ENCODE peak calls at places on chromosome X, in nine cellular contexts. C is prostate gland, R is SK-N-SH, U is GM12892, L is transverse colon, D is suprapubic skin, V is sigmoid colon, A is endothelial cell of umbilical vein, Q is HCT116. K is an unnamed sample.

GRCh38 chrX:39755152-39756032 is 342.4 kb downstream of the BCOR start:
- DNase-seq in A (peak; percentile 92), C (peak; percentile 85), D (peak; percentile 88), R (peak; percentile 50), L (peak; percentile 83), U (no peak), Q (peak; percentile 85), V (peak; percentile 96), K (no peak)

GRCh38 chrX:98490670-98491069 is 1607.0 kb downstream of the RPA4 start:
- DNase-seq in R (no peak), C (no peak), L (no peak), A (no peak), V (no peak), U (no peak), D (no peak), Q (no peak), K (no peak)

GRCh38 chrX:54721424-54721823 is 76.6 kb downstream of the ITIH6 start:
- DNase-seq in C (no peak), A (no peak), R (no peak), L (no peak), U (no peak), Q (peak; percentile 38), V (no peak), D (no peak), K (no peak)

GRCh38 chrX:29952016-29952415 is 263.3 kb upstream of the MAGEB2 start:
- DNase-seq in C (no peak), Q (no peak), L (no peak), A (no peak), U (no peak), D (no peak), R (no peak), V (no peak), K (no peak)

GRCh38 chrX:19886888-19887531 is 390 bp downstream of the SH3KBP1 start:
- DNase-seq in Q (no peak), L (peak; percentile 20), U (no peak), A (no peak), D (peak; percentile 68), R (peak; percentile 67), C (no peak), V (no peak), K (peak; percentile 87)

GRCh38 chrX:86195343-86195742 is 47.1 kb downstream of the DACH2 start:
- DNase-seq in L (no peak), A (no peak), V (no peak), U (no peak), R (no peak), Q (no peak), C (no peak), D (no peak), K (no peak)

GRCh38 chrX:128975716-128976115 is 547.6 kb downstream of the SMARCA1 start:
- DNase-seq in R (peak; percentile 41), U (no peak), A (peak; percentile 3), D (no peak), Q (no peak), V (no peak), L (peak; percentile 39), C (peak; percentile 5), K (no peak)

GRCh38 chrX:15930585-15930984 is 76.0 kb upstream of the AP1S2 start:
- DNase-seq in D (no peak), L (no peak), R (peak; percentile 24), A (peak; percentile 36), U (no peak), V (no peak), Q (no peak), C (no peak), K (no peak)

GRCh38 chrX:1546601-1547275 is 9.8 kb upstream of the P2RY8 start:
- DNase-seq in R (no peak), A (no peak), Q (no peak), L (no peak), D (peak; percentile 48), U (no peak), C (no peak), V (peak; percentile 49), K (no peak)

GRCh38 chrX:124098089-124098488 is 136.6 kb downstream of the STAG2 start:
- DNase-seq in U (no peak), V (no peak), R (peak; percentile 16), C (no peak), A (peak; percentile 15), Q (no peak), D (no peak), L (no peak), K (no peak)

GRCh38 chrX:1389993-1390285 is 2.0 kb downstream of the SLC25A6 start:
- DNase-seq in Q (no peak), L (no peak), A (no peak), C (no peak), D (no peak), R (no peak), V (no peak), U (no peak), K (peak; percentile 56)

GRCh38 chrX:97895751-97896150 is 1012.0 kb downstream of the RPA4 start:
- DNase-seq in D (no peak), V (no peak), Q (no peak), A (peak; percentile 31), R (no peak), C (no peak), U (no peak), L (no peak), K (no peak)

GRCh38 chrX:20374450-20374849 is 107.7 kb upstream of the RPS6KA3 start:
- DNase-seq in D (no peak), R (no peak), V (no peak), U (no peak), Q (no peak), A (no peak), L (no peak), C (no peak), K (no peak)

DNA sequence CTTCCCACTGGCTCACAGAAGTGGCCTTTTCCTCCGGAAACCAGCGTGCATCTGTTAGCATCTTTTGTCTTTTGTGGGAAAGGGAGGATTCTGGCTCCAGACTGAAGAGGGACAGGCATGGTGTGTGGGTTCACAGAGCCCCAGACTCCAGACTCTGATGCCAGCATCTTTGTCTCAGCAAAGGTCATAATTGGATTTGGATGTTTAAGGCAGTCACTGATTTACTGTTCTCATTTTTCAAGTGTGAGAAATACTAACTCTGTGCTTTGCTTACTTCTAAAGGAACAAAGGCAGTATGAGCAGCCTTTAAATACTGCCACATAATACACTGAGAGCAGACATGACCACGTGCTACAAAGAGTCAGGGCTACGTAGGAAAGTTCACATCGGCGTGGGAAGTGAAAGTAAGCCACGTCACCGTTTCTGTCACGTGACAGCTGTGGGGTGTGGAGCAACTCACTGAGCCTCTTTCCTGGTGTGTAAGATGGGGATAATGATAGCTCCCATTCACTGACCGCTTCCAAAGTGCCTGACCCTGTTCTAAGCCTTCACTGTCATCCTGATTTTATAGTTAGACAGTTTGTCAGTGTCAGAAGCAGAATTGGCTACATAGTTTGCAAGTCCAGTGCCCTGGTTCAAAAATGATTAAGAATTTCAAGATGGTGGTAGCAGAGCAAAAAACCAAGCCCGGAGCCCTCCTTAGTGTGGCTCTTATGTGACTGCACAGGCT is 24.8 kb upstream of the TMSB4X start:
- DNase-seq in Q (no peak), V (peak; percentile 94), L (peak; percentile 89), U (no peak), C (peak; percentile 44), A (peak; percentile 85), R (no peak), D (peak; percentile 89), K (peak; percentile 94)
- TF ChIP-seq POLR2AphosphoS5 in Q (no peak), V (peak; percentile 75), L (peak; percentile 53), U (peak; percentile 99), C (peak; percentile 61), A (no peak), R (no peak), D (no peak), K (peak; percentile 92)

DNA sequence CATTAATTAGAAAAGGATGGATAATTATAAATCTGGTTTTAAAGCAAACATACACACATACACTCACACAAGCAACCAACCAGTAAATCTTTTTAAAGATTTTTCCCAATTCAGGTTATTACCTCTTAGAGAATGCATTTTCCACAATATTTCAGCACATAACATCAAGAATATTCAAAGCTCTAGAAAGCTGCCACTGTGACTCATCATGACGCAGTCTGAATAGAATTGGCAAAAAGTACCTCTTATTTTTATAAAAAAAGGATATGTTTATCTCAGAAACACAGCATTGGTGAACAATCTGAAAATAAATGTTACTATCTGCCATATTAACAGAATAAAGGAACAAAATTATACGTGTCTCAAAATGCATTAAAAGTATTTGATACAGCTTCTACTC is 41.3 kb upstream of the USP9X start:
- DNase-seq in A (peak; percentile 37), D (no peak), L (no peak), R (no peak), C (no peak), Q (no peak), V (no peak), U (no peak), K (no peak)
- TF ChIP-seq POLR2AphosphoS5 in A (no peak), D (no peak), L (no peak), R (no peak), C (no peak), Q (no peak), V (no peak), U (no peak), K (no peak)

GRCh38 chrX:131040781-131041180 is 17.4 kb upstream of the ARHGAP36 start:
- DNase-seq in U (no peak), Q (no peak), L (no peak), V (no peak), A (no peak), D (no peak), R (no peak), C (no peak), K (no peak)

GRCh38 chrX:131041652-131042051 is 16.5 kb upstream of the ARHGAP36 start:
- DNase-seq in V (no peak), U (no peak), D (no peak), L (no peak), C (no peak), Q (no peak), A (no peak), R (peak; percentile 47), K (no peak)

GRCh38 chrX:131045786-131046185 is 12.4 kb upstream of the ARHGAP36 start:
- DNase-seq in A (no peak), Q (no peak), V (no peak), D (no peak), R (no peak), L (no peak), C (no peak), U (no peak), K (no peak)

DNA sequence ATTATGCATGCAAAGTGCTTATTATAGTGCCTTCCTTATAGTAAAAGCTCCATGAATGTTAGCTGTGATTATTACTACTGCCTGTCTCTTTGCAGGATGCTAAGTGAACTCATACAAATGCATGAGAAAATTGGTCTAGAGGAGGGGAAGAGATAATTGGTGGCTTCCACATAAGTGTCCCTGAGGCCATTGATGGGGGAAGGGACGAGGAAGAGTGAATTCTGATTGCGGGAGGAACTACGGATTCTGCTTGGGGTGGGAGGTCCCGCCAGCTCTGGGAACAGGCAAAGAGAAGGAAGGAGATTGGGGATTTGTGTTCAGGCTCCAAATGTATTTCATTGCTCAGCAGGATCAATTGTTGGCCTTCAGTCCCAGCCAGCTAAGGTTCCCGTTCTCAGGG is 11.6 kb upstream of the ARHGAP36 start:
- DNase-seq in R (no peak), D (no peak), L (no peak), A (no peak), U (no peak), V (no peak), C (no peak), Q (no peak), K (no peak)
- TF ChIP-seq POLR2AphosphoS5 in R (no peak), D (no peak), L (no peak), A (no peak), U (no peak), V (no peak), C (no peak), Q (no peak), K (no peak)

DNA sequence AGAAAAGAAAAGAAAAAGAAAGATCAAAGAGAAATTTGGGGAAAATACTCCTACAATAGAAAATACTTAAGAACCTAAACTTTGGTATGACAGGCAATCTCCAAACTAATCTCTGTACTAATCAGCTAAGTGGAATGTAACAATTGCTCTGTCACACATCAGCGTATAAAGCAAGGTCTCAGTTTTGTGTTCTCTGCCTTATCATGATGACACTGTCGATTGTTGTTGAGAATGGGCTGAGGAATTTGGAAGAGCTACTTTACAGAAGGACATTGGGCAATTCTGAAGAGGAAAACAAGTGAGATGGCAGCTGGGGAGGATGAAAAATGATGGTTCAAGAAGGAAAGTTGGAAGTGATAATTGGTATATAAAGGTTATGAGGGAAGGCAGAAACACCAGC is 486.0 kb upstream of the HTR2C start:
- DNase-seq in D (no peak), U (no peak), Q (no peak), R (no peak), V (no peak), L (no peak), C (no peak), A (no peak), K (no peak)
- TF ChIP-seq POLR2AphosphoS5 in D (no peak), U (no peak), Q (no peak), R (no peak), V (no peak), L (no peak), C (no peak), A (no peak), K (no peak)